ENCODE peak calls at places on chromosome 16, in four cellular contexts. Q, C, J and Z are unnamed samples.

GRCh38 chr16:29757950-29758466 is 12.2 kb upstream of the C16orf54 start:
- DNase-seq in C (peak), Q (no peak), J (peak), Z (no peak)

GRCh38 chr16:12095275-12096161 is 119.0 kb downstream of the SNX29 start:
- DNase-seq in Q (peak), C (peak), J (peak), Z (peak)

GRCh38 chr16:48408688-48409087 is 23.5 kb upstream of the SIAH1 start:
- DNase-seq in Q (peak), C (peak), J (no peak), Z (no peak)

GRCh38 chr16:89473791-89474414 is 16.5 kb downstream of the ANKRD11 start:
- DNase-seq in J (peak), Q (no peak), C (peak), Z (no peak)

GRCh38 chr16:85172465-85173071 is 60.3 kb upstream of the CIBAR2 start:
- DNase-seq in C (no peak), J (peak), Q (peak), Z (peak)

GRCh38 chr16:57509231-57509923 is 23.1 kb upstream of the DOK4 start:
- DNase-seq in Q (no peak), C (no peak), J (no peak), Z (no peak)

GRCh38 chr16:63890072-63890471 is 1231.8 kb downstream of the CDH11 start:
- DNase-seq in C (peak), Q (no peak), J (no peak), Z (no peak)

GRCh38 chr16:21162661-21163151 is 4.2 kb downstream of the LDAF1 start:
- DNase-seq in C (peak), J (peak), Q (peak), Z (no peak)

GRCh38 chr16:72247821-72248253 is 75.9 kb upstream of the PMFBP1 start:
- DNase-seq in C (peak), J (peak), Q (no peak), Z (no peak)

GRCh38 chr16:84303023-84303422 is 8.3 kb downstream of the WFDC1 start:
- DNase-seq in C (peak), Q (no peak), J (no peak), Z (no peak)

GRCh38 chr16:12917653-12918052 is 16.3 kb downstream of the SHISA9 start:
- DNase-seq in Q (no peak), C (no peak), J (no peak), Z (no peak)

GRCh38 chr16:50547944-50548658 is at the start of gene NKD1:
- DNase-seq in J (peak), Q (peak), C (peak), Z (peak)

GRCh38 chr16:19344224-19344801 is 58.8 kb downstream of the CLEC19A start:
- DNase-seq in C (no peak), Q (no peak), J (no peak), Z (no peak)

GRCh38 chr16:75565640-75566039 is 539 bp upstream of the GABARAPL2 start:
- DNase-seq in J (no peak), C (no peak), Q (no peak), Z (no peak)

GRCh38 chr16:56606071-56606687 is 2.2 kb upstream of the MT2A start:
- DNase-seq in C (peak), Q (no peak), J (peak), Z (no peak)

GRCh38 chr16:56869513-56870270 is 4.7 kb downstream of the SLC12A3 start:
- DNase-seq in C (no peak), J (no peak), Q (no peak), Z (peak)

GRCh38 chr16:63315229-63315628 is 1279.0 kb upstream of the CDH8 start:
- DNase-seq in C (no peak), Q (no peak), J (no peak), Z (no peak)

GRCh38 chr16:87965973-87966667 is 14.9 kb downstream of the BANP start:
- DNase-seq in J (no peak), C (peak), Q (no peak), Z (no peak)

GRCh38 chr16:6684076-6684673 is 648.5 kb upstream of the RBFOX1 start:
- DNase-seq in Q (no peak), J (no peak), C (no peak), Z (peak)

GRCh38 chr16:57775661-57776469 is 26.4 kb downstream of the KIFC3 start:
- DNase-seq in Q (no peak), C (peak), J (no peak), Z (peak)

GRCh38 chr16:2770781-2771111 is 6.3 kb downstream of the ELOB start:
- DNase-seq in Q (no peak), J (no peak), C (no peak), Z (no peak)

GRCh38 chr16:58960034-58960433 is 225.9 kb upstream of the GOT2 start:
- DNase-seq in C (no peak), Q (no peak), J (no peak), Z (no peak)

GRCh38 chr16:80158766-80159165 is 382.0 kb upstream of the DYNLRB2 start:
- DNase-seq in Q (no peak), C (no peak), J (peak), Z (no peak)

GRCh38 chr16:49466529-49466831 is 92.9 kb downstream of the C16orf78 start:
- DNase-seq in Q (no peak), C (no peak), J (no peak), Z (no peak)

GRCh38 chr16:72517154-72517553 is 345.2 kb upstream of the PMFBP1 start:
- DNase-seq in C (no peak), Q (no peak), J (no peak), Z (no peak)

GRCh38 chr16:54242199-54242598 is 44.4 kb downstream of the IRX3 start:
- DNase-seq in C (no peak), Q (no peak), J (no peak), Z (peak)

GRCh38 chr16:30382398-30383015 is at the start of gene SEPTIN1:
- DNase-seq in C (no peak), J (no peak), Q (no peak), Z (peak)

GRCh38 chr16:88398170-88398873 is 15.6 kb downstream of the ZNF469 start:
- DNase-seq in Q (no peak), C (no peak), J (no peak), Z (no peak)

GRCh38 chr16:81004646-81005353 is 1.9 kb downstream of the CMC2 start:
- DNase-seq in J (peak), Q (no peak), C (peak), Z (peak)

DNA sequence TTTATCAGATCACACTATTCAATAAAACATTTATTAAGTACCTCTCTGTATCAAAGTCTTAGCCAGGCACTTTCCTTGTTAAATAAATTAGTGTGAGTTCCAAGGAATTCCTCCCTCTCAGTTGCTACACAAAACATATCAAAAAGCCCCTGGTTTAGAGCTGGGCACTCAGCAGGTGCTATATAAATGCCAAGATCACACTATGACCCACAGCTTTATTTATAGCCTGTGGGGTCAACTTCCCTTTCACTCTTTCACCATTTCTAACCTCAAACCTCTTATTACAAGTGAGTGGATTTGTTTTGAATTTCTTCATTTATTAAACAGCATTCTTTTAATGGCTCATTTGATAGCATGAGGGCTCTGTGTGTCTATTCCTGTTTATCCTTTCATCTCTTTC is 112.6 kb upstream of the MPHOSPH6 start:
- DNase-seq in C (no peak), J (no peak), Q (no peak), Z (no peak)
- H3K4me3 ChIP-seq in C (no peak), J (no peak), Q (no peak), Z (no peak)

DNA sequence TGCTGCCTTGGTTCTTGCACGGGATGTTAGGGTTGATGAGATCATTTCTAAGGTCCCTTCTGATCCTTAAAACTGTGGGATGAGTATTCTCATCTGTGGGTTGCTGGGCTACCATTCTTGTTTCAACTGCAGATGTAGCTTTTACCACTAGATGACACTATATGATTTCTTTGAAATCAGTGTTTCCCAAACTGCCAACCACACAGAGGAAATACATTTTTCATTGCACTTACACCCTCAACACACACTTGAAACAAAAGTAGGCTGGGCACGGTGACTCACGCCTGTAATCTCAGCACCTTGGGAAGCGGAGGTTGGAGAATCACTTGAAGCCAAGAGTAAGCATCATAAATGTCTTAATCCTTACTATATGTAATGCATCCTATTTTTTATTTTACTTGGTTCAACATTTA is 15.3 kb downstream of the LCMT1 start:
- DNase-seq in C (peak), J (peak), Q (no peak), Z (peak)
- TF ChIP-seq CTCF in C (peak), J (peak), Q (peak), Z (peak)

GRCh38 chr16:4897328-4897727 is 39.6 kb downstream of the PPL start:
- DNase-seq in Q (no peak), J (no peak), C (no peak), Z (no peak)
- H3K4me3 ChIP-seq in Q (no peak), J (no peak), C (no peak), Z (no peak)

DNA sequence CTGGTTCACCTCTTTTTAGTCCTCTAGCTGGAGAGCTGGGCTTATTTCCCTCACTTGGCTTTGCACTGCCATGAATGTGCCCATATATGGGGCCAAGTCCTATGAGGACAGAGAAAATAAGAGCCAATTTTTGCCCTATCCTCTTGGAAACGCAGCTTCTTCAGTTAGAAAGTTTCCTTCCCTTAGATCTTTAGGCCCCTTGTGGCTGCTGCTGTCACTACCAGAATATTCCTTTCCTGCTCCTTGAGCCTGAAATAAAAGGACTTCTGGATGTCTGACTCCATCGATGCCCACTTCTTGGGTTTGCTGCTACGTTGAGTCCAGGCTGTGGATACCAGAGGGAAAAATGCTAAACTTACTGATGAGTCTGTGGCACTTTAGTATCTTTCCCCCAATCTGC is 487.1 kb downstream of the GRIN2A start:
- DNase-seq in J (no peak), C (no peak), Q (no peak), Z (no peak)
- TF ChIP-seq CTCF in J (no peak), C (no peak), Q (no peak), Z (no peak)

GRCh38 chr16:68235882-68236803 is at the start of gene ESRP2:
- DNase-seq in Q (no peak), J (no peak), C (no peak), Z (no peak)
- H3K4me3 ChIP-seq in Q (peak), J (peak), C (peak), Z (peak)

DNA sequence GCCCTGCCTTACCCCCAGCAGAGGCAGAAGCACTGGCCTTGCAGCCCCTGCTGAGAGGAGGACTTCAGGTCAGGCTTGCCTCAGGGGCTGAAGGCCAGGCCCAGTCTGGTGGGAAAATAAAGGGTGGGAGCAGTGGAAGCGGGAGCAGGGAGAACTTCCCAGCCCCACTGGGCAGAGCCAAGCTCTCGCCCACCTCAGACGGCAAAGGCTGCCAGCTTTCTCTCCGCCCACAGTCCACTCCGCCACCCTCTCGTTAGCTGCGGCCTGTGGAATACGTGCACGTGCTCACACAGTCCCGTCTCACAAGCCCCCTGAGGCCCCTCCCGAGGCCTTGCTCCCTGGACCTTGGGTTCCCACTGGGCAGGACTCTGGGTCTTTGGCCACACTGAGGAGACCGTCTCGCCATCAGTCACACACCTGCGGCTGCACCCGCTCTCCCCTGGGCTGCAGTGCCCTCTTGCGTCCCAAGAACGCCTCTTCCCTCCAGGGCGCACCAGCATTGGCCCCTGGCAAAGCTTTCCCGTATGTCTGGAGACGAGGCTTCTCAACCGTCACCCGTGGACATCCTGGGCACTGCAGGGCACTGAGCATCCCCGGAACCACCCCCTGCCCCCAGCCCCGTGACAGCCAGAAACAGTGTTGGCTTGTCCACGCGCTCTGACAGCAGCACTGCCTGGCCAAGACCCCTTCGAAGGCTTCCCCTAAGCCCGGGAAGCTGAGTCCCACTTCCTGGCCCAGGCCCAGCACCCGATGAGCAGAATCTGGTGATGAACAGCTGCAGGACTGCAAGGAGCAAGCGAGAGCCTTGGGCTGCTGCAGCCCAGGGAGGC is 8.3 kb downstream of the MRPL28 start:
- DNase-seq in J (peak), C (peak), Q (peak), Z (peak)
- TF ChIP-seq CTCF in J (peak), C (peak), Q (peak), Z (peak)

DNA sequence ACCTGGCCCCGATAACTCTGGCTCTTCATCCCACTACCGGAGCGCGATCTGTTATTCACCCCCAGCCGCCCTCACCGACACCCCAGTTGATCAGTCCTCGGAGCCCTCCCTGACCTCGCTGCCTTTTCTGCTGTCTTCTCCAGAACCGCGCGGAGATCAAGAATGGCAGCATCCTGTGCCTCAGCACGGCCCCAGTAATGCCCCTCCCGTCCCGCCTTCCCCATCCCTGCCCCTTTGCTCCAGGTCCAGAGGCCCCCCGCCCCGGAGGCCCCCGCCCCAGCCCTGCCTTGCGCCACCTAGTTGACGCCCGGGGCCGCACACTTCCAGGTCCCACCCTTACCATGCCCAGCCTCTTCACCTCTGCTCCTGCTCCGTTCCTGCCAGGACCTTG is 872 bp downstream of the ELMO3 start:
- DNase-seq in Q (no peak), C (no peak), J (no peak), Z (no peak)
- H3K4me3 ChIP-seq in Q (no peak), C (no peak), J (no peak), Z (no peak)

GRCh38 chr16:14284930-14285541 is 213.9 kb downstream of the MRTFB start:
- DNase-seq in C (peak), Q (no peak), J (peak), Z (peak)

GRCh38 chr16:14291941-14292825 is 221.1 kb downstream of the MRTFB start:
- DNase-seq in Q (no peak), C (no peak), J (no peak), Z (no peak)

GRCh38 chr16:14285542-14286380 is 214.6 kb downstream of the MRTFB start:
- DNase-seq in J (peak), C (peak), Q (peak), Z (peak)

GRCh38 chr16:14286381-14287230 is 215.5 kb downstream of the MRTFB start:
- DNase-seq in J (no peak), C (peak), Q (no peak), Z (peak)

GRCh38 chr16:14289692-14290340 is 218.7 kb downstream of the MRTFB start:
- DNase-seq in C (no peak), Q (no peak), J (no peak), Z (peak)
- TF ChIP-seq CTCF in C (peak), Q (peak), J (peak), Z (peak)